ENCODE peak calls at places on chromosomes 11 and 22, in six cellular contexts. Y is activated CD4-positive, alpha-beta T cell treated with anti-CD3 and anti-CD28 coated beads, Interleukin-2, amount 50 U/mL, for 1 hour; Z is IMR-90; G is Right ventricle myocardium superior; J is mucosa of descending colon; E is amniotic epithelial cell. U is an unnamed sample.

GRCh38 chr22:29477919-29478318 is 2.1 kb upstream of the NEFH start:
- DNase-seq in G (no peak), Y (no peak), E (no peak), J (no peak), Z (no peak), U (no peak)

GRCh38 chr11:75454987-75455386 is 22.0 kb upstream of the KLHL35 start:
- DNase-seq in G (no peak), J (no peak), Z (no peak), E (no peak), Y (no peak), U (no peak)

GRCh38 chr11:17543041-17543440 is 1.2 kb downstream of the USH1C start:
- DNase-seq in Y (no peak), G (no peak), J (peak), Z (no peak), E (no peak), U (no peak)

GRCh38 chr22:49091451-49091850 is 736.2 kb downstream of the BRD1 start:
- DNase-seq in J (no peak), Z (no peak), G (no peak), Y (no peak), E (no peak), U (no peak)

GRCh38 chr22:47194476-47195155 is 432.2 kb downstream of the TBC1D22A start:
- DNase-seq in Z (no peak), J (no peak), Y (no peak), E (no peak), G (no peak), U (no peak)

GRCh38 chr11:47973173-47973572 is 7.2 kb upstream of the PTPRJ start:
- DNase-seq in G (no peak), E (no peak), J (no peak), Y (no peak), Z (no peak), U (no peak)

GRCh38 chr11:134272381-134273316 is 3.5 kb upstream of the GLB1L3 start:
- DNase-seq in J (no peak), Y (no peak), E (peak), G (peak), Z (peak), U (peak)

GRCh38 chr11:44681698-44682097 is 45.1 kb upstream of the TSPAN18 start:
- DNase-seq in Z (peak), G (no peak), E (peak), Y (no peak), J (no peak), U (peak)

GRCh38 chr22:45842141-45842831 is 134.7 kb downstream of the WNT7B start:
- DNase-seq in G (no peak), E (peak), Y (no peak), Z (peak), J (no peak), U (peak)

GRCh38 chr11:129625930-129626329 is 189.7 kb upstream of the TMEM45B start:
- DNase-seq in E (no peak), G (no peak), J (no peak), Z (no peak), Y (no peak), U (no peak)

GRCh38 chr11:35549787-35550186 is 24.4 kb upstream of the PAMR1 start:
- DNase-seq in J (no peak), E (peak), Y (no peak), G (no peak), Z (peak), U (peak)

GRCh38 chr22:39562839-39563489 is 7.6 kb upstream of the CACNA1I start:
- DNase-seq in E (no peak), G (no peak), Y (no peak), Z (no peak), J (no peak), U (no peak)

GRCh38 chr11:36793542-36793926 is 195.5 kb upstream of the RAG2 start:
- DNase-seq in G (no peak), E (no peak), J (no peak), Y (no peak), Z (no peak), U (no peak)

GRCh38 chr11:126809514-126810289 is 190.9 kb downstream of the KIRREL3 start:
- DNase-seq in G (no peak), E (no peak), Y (no peak), Z (peak), J (no peak), U (no peak)

GRCh38 chr11:121465709-121466062 is 12.9 kb upstream of the SORL1-AS1 start:
- DNase-seq in G (no peak), J (peak), E (no peak), Y (no peak), Z (no peak), U (no peak)

GRCh38 chr11:46553746-46554204 is 40.0 kb downstream of the AMBRA1 start:
- DNase-seq in J (no peak), E (peak), Y (no peak), G (no peak), Z (no peak), U (no peak)

GRCh38 chr22:48895831-48896765 is 931.6 kb downstream of the BRD1 start:
- DNase-seq in G (no peak), E (no peak), Z (no peak), Y (no peak), J (no peak), U (no peak)

GRCh38 chr11:43852057-43852636 is 28.5 kb upstream of the ALKBH3 start:
- DNase-seq in Y (peak), E (peak), Z (peak), G (no peak), J (peak), U (peak)

GRCh38 chr11:19679952-19680823 is 32.4 kb upstream of the NAV2 start:
- DNase-seq in E (peak), Z (peak), G (peak), Y (no peak), J (peak), U (peak)

GRCh38 chr11:66337103-66337899 is 1.1 kb upstream of the RIN1 start:
- DNase-seq in Z (peak), G (peak), Y (no peak), E (peak), J (no peak), U (no peak)

GRCh38 chr11:124612045-124612444 is 817 bp downstream of the PANX3 start:
- DNase-seq in G (no peak), Y (no peak), J (no peak), Z (no peak), E (no peak), U (no peak)

GRCh38 chr11:33835143-33835878 is 56.6 kb downstream of the LMO2 start:
- DNase-seq in J (peak), G (no peak), Y (no peak), Z (peak), E (peak), U (peak)

GRCh38 chr22:49203091-49203862 is 624.4 kb downstream of the BRD1 start:
- DNase-seq in E (no peak), J (no peak), G (no peak), Y (no peak), Z (no peak), U (no peak)

GRCh38 chr11:6654281-6655019 is 1.2 kb downstream of the DCHS1 start:
- DNase-seq in E (no peak), J (no peak), Z (no peak), Y (no peak), G (peak), U (no peak)

GRCh38 chr11:47057374-47057773 is 119.3 kb downstream of the ARFGAP2 start:
- DNase-seq in E (peak), G (no peak), Y (no peak), Z (no peak), J (no peak), U (no peak)

GRCh38 chr22:25876871-25877270 is 134.9 kb downstream of the MYO18B start:
- DNase-seq in E (no peak), J (no peak), Y (no peak), Z (no peak), G (no peak), U (no peak)

GRCh38 chr11:18934195-18934808 is 4.9 kb downstream of the MRGPRX1 start:
- DNase-seq in Y (no peak), G (no peak), Z (no peak), J (no peak), E (no peak), U (no peak)

GRCh38 chr11:70443043-70444030 is 45.0 kb downstream of the CTTN start:
- DNase-seq in J (no peak), Z (no peak), G (no peak), Y (no peak), E (peak), U (no peak)

GRCh38 chr11:34909955-34910354 is 6.2 kb downstream of the APIP start:
- DNase-seq in Z (no peak), Y (no peak), G (no peak), J (no peak), E (peak), U (no peak)

GRCh38 chr11:61961570-61962212 is 5.7 kb downstream of the FTH1 start:
- DNase-seq in E (peak), Z (no peak), Y (no peak), J (no peak), G (peak), U (no peak)

GRCh38 chr11:22792497-22792896 is 37.1 kb downstream of the SVIP start:
- DNase-seq in J (no peak), E (peak), Z (peak), G (no peak), Y (no peak), U (no peak)

GRCh38 chr11:123330071-123330470 is 100.0 kb upstream of the GRAMD1B start:
- DNase-seq in E (no peak), G (no peak), J (no peak), Z (no peak), Y (no peak), U (no peak)

GRCh38 chr11:96173424-96173823 is 169.6 kb downstream of the MAML2 start:
- DNase-seq in Z (no peak), J (no peak), G (no peak), E (no peak), Y (no peak), U (no peak)

GRCh38 chr11:112606656-112607055 is 346.0 kb upstream of the PLET1 start:
- DNase-seq in G (no peak), Y (no peak), Z (no peak), E (no peak), J (no peak), U (no peak)

GRCh38 chr22:37328017-37328416 is 45.7 kb downstream of the CYTH4 start:
- DNase-seq in Y (no peak), Z (peak), G (no peak), E (peak), J (no peak), U (peak)

GRCh38 chr11:44788536-44789227 is 61.9 kb downstream of the TSPAN18 start:
- DNase-seq in Y (no peak), G (no peak), J (no peak), E (peak), Z (peak), U (no peak)

U was measured in AG04450.